ENCODE peak calls at places on chromosomes 1 and 21, in six cellular contexts. O is EH, C is COLO829, H is mesendoderm, L is WERI-Rb-1, K is WTC11. P is an unnamed sample.

GRCh38 chr1:214551436-214552173 is at the start of gene PTPN14:
- DNase-seq in O (peak), C (peak), H (peak), L (peak), K (peak), P (peak)

GRCh38 chr1:151790940-151791651 is 796 bp upstream of the TDRKH start:
- DNase-seq in O (peak), C (no peak), H (peak), L (peak), K (peak), P (peak)

GRCh38 chr1:235844776-235845175 is 21.9 kb downstream of the LYST start:
- DNase-seq in O (no peak), C (no peak), H (no peak), L (no peak), K (no peak), P (no peak)

GRCh38 chr21:28624626-28625025 is 368.1 kb downstream of the LTN1 start:
- DNase-seq in O (no peak), C (no peak), H (no peak), L (no peak), K (no peak), P (peak)

GRCh38 chr1:108878678-108879077 is 1.9 kb downstream of the GPSM2 start:
- DNase-seq in O (no peak), C (no peak), H (no peak), L (no peak), K (no peak), P (no peak)

GRCh38 chr1:226688056-226688748 is 50.9 kb downstream of the ITPKB start:
- DNase-seq in O (no peak), C (no peak), H (peak), L (no peak), K (peak), P (no peak)

GRCh38 chr1:20634065-20634593 is 871 bp downstream of the PINK1 start:
- DNase-seq in O (peak), C (no peak), H (no peak), L (no peak), K (no peak), P (no peak)

GRCh38 chr21:45207839-45208626 is 79.7 kb downstream of the POFUT2 start:
- DNase-seq in O (no peak), C (no peak), H (no peak), L (no peak), K (no peak), P (no peak)

GRCh38 chr1:197915217-197915616 is 2.0 kb upstream of the LHX9 start:
- DNase-seq in O (no peak), C (no peak), H (no peak), L (peak), K (no peak), P (no peak)

GRCh38 chr1:199089393-199090122 is 450.7 kb downstream of the PTPRC start:
- DNase-seq in O (no peak), C (no peak), H (no peak), L (no peak), K (no peak), P (no peak)

GRCh38 chr1:149888999-149889289 is 10.4 kb upstream of the BOLA1 start:
- DNase-seq in O (peak), C (no peak), H (no peak), L (peak), K (no peak), P (peak)

GRCh38 chr1:6962956-6963915 is 178.0 kb downstream of the CAMTA1 start:
- DNase-seq in O (no peak), C (peak), H (no peak), L (no peak), K (peak), P (peak)

GRCh38 chr1:94924967-94925366 is 1.9 kb downstream of the CNN3 start:
- DNase-seq in O (peak), C (no peak), H (no peak), L (no peak), K (no peak), P (no peak)

GRCh38 chr1:89104687-89105086 is 21.2 kb downstream of the GBP2 start:
- DNase-seq in O (no peak), C (no peak), H (peak), L (no peak), K (peak), P (no peak)

P was measured in SK-MEL-5.